ENCODE peak calls at places on chromosomes 16 and 17, in five cellular contexts. O, V, L, G and Y are unnamed samples. For H3K27me3, the result is how much of the 10 kb centered on the place peaks cover.

GRCh38 chr16:26651464-26651863 is 415.3 kb upstream of the C16orf82 start:
- DNase-seq in V (no peak), O (no peak), G (no peak), L (no peak), Y (peak)

GRCh38 chr17:81295678-81296381 is 723 bp upstream of the SLC38A10 start:
- DNase-seq in V (peak), L (peak), O (peak), G (no peak), Y (no peak)

GRCh38 chr17:54891176-54891821 is 9.4 kb upstream of the TOM1L1 start:
- DNase-seq in V (peak), O (no peak), G (no peak), L (peak), Y (no peak)

GRCh38 chr17:52157161-52157560 is 1.4 kb downstream of the CA10 start:
- DNase-seq in O (no peak), L (no peak), G (no peak), V (no peak), Y (no peak)

GRCh38 chr16:15509593-15510520 is 75.5 kb downstream of the BMERB1 start:
- DNase-seq in V (peak), G (no peak), O (no peak), L (no peak), Y (no peak)

GRCh38 chr17:59002848-59003247 is 103.8 kb downstream of the TRIM37 start:
- DNase-seq in V (no peak), L (peak), G (no peak), O (no peak), Y (no peak)

GRCh38 chr17:28370035-28370743 is at the start of gene VTN:
- DNase-seq in L (no peak), V (peak), G (peak), O (no peak), Y (peak)

GRCh38 chr16:77541131-77541530 is 106.3 kb upstream of the ADAMTS18 start:
- DNase-seq in O (no peak), G (no peak), V (peak), L (no peak), Y (no peak)

GRCh38 chr16:75340715-75341500 is 89.5 kb upstream of the BCAR1 start:
- DNase-seq in G (no peak), V (peak), L (no peak), O (no peak), Y (no peak)

DNA sequence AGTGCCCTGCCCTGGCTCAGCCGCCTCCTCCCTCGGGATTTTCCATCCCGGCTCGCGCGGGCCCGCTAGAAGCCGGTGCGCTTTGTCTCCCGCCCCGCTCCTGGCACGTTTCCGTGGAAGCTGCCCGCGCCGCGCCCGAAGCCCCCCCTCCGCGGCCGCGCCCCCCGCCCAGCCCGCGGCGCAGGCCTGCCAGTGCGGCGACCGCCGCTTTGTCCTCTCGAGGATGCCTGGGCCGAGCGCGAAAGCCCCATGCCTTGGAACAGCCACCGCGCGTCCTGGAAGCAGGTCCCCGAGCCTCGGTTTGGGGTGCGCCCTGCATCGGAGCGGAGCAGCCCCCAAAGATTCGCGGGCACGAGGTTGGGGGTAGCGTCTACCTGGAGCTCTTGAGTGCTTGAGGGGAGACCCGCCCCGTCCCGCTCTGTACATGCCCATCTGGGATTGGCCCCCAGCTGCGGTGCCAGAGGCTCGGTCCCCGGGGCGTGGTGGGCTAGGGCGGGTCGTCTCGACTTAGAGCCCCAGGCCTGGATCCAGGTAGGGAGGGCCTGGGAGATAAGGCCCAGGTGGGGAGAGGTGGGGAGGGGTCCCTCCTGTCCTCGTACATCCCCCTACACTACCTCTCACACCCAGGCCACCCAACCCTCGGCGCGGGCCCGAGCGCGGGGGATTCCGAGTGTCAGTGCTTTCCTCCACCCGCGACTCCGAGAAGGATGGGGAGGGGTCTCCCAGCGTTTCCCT is 1.2 kb downstream of the SMPD3 start:
- DNase-seq in L (no peak), V (no peak), O (no peak), G (no peak), Y (no peak)
- H3K27me3 ChIP-seq in L (under half), V (under half), O (under half), G (under half), Y (under half)

GRCh38 chr17:76793775-76794174 is 55.9 kb downstream of the MFSD11 start:
- DNase-seq in O (no peak), V (peak), L (peak), G (no peak), Y (no peak)

GRCh38 chr17:76792348-76792747 is 54.4 kb downstream of the MFSD11 start:
- DNase-seq in G (no peak), O (no peak), L (no peak), V (no peak), Y (no peak)

GRCh38 chr17:76789235-76789788 is 51.4 kb downstream of the MFSD11 start:
- DNase-seq in V (peak), G (no peak), L (no peak), O (peak), Y (no peak)

GRCh38 chr17:76796081-76796480 is 58.2 kb downstream of the MFSD11 start:
- DNase-seq in O (no peak), L (no peak), G (no peak), V (no peak), Y (no peak)

DNA sequence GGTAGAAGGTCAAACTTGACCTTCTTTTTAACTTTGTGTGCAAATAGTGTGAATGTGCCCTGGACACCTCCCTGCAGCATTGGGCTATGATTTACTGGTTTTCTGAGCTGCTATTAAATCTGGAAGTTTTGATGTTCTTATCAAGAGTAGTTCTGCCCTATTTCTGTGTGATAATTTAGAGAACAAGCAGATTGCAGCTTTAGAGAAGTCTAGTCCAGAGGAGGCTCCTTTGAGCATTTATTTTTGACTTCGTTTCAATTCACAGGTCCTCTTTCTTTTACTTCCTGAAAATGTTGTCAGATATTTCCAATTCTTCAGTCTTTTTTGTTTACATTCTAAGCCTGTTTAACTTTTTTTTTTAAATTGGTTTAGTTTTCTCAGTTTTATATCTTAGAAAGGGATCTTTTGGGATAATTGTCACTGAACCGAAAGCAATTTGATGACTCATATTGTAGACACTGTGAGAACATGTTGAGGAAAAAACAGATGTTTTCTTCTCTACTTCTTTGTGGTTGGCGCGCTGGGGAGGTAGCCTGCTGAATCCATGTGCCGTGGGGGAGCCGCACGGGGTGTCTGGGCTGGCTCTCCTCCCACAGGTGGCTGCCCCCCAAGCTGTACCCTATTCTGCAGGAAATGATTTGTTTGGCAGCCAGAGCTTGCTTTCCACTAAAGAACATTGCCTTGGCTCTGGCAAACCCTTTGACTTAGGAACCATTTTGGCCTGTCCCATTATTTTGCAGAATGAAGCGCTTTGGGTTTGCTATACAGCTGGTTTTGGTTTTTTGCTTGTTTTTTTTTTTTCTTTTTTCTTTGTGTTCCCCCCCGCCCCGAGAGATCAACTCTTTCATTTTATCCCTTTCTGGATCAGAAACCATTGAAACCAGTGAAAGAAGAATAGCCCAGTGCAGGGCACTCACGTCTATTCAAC is 53.4 kb downstream of the MFSD11 start:
- DNase-seq in O (no peak), G (no peak), V (no peak), L (peak), Y (no peak)
- H3K27ac ChIP-seq in O (no peak), G (no peak), V (no peak), L (no peak), Y (no peak)

GRCh38 chr17:43803758-43804157 is 23.5 kb downstream of the CFAP97D1 start:
- DNase-seq in V (peak), O (no peak), G (no peak), L (no peak), Y (no peak)

GRCh38 chr17:43800736-43801135 is 20.5 kb downstream of the CFAP97D1 start:
- DNase-seq in G (no peak), O (no peak), L (no peak), V (no peak), Y (no peak)

GRCh38 chr17:43805117-43805516 is 24.9 kb downstream of the CFAP97D1 start:
- DNase-seq in O (no peak), G (no peak), V (no peak), L (no peak), Y (no peak)

GRCh38 chr17:43799047-43799446 is 18.8 kb downstream of the CFAP97D1 start:
- DNase-seq in G (no peak), O (no peak), V (no peak), L (no peak), Y (no peak)

GRCh38 chr17:43801844-43802243 is 21.6 kb downstream of the CFAP97D1 start:
- DNase-seq in G (no peak), V (no peak), O (no peak), L (no peak), Y (no peak)
- H3K27me3 ChIP-seq in G (under half), V (under half), O (under half), L (under half), Y (under half)

DNA sequence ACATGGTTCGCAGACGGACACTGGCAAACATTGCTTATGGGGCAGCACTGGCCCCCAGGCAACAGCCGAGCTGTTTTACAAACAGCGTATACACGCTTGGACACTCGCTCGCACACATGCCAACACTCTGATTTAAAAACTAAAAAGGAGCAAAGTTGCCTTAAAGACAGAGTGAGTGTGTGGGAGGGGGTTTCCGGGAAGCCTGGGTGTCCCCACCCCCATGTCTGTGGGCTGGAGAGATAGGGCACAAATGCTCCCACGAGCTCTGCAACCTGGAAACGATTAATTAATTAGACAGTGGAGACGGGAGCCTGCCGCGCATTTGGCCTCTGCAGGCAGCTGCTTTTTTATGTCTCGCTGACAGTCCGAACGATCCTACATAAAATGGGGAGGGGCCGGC is 107.9 kb upstream of the ZNF469 start:
- DNase-seq in V (no peak), L (no peak), O (no peak), G (no peak), Y (no peak)
- H3K27ac ChIP-seq in V (no peak), L (no peak), O (no peak), G (no peak), Y (no peak)

GRCh38 chr17:76922967-76923366 is 54.8 kb downstream of the MGAT5B start:
- DNase-seq in V (no peak), G (no peak), L (no peak), O (no peak), Y (no peak)
- H3K27me3 ChIP-seq in V (under half), G (under half), L (under half), O (under half), Y (under half)